ENCODE peak calls at places on chromosomes 5 and 9, in ten cellular contexts. V is cerebellar cortex, X is sciatic nerve, R is T47D, L is A549, K is coronary artery, M is kidney tubule cell, U is COR-L47, E is heart right ventricle, T is epithelial cell of esophagus. W is an unnamed sample.

GRCh38 chr9:84315278-84315877 is 25.2 kb downstream of the SLC28A3 start:
- DNase-seq in V (peak; percentile 67), X (peak; percentile 69), R (peak; percentile 72), L (peak; percentile 61), K (no peak), M (peak; percentile 74), U (peak; percentile 32), E (peak; percentile 14), T (peak; percentile 73), W (peak; percentile 22)

GRCh38 chr5:111135946-111136345 is 43.8 kb downstream of the WDR36 start:
- DNase-seq in V (peak; percentile 22), X (no peak), R (no peak), L (peak; percentile 7), K (no peak), M (peak; percentile 56), U (no peak), E (no peak), T (peak; percentile 82), W (no peak)

GRCh38 chr9:110099236-110099741 is 108.7 kb downstream of the C9orf152 start:
- DNase-seq in V (peak; percentile 48), X (no peak), R (no peak), L (no peak), K (no peak), M (no peak), U (peak; percentile 51), E (no peak), T (peak; percentile 92), W (no peak)

GRCh38 chr9:130693101-130693425 is 517 bp upstream of the EXOSC2 start:
- DNase-seq in V (no peak), X (no peak), R (no peak), L (no peak), K (no peak), M (no peak), U (no peak), E (no peak), T (no peak), W (no peak)

GRCh38 chr9:70962761-70963445 is 158.5 kb downstream of the TRPM3 start:
- DNase-seq in V (peak; percentile 29), X (no peak), R (no peak), L (no peak), K (no peak), M (peak; percentile 47), U (peak; percentile 28), E (no peak), T (peak; percentile 17), W (no peak)

GRCh38 chr5:103245773-103246172 is 12.8 kb upstream of the MACIR start:
- DNase-seq in V (no peak), X (no peak), R (no peak), L (no peak), K (no peak), M (no peak), U (no peak), E (no peak), T (no peak), W (no peak)

GRCh38 chr9:16064701-16065230 is 511.9 kb downstream of the CCDC171 start:
- DNase-seq in V (no peak), X (no peak), R (no peak), L (no peak), K (no peak), M (peak; percentile 26), U (no peak), E (no peak), T (no peak), W (no peak)

GRCh38 chr5:59506285-59506877 is 387.1 kb downstream of the PDE4D start:
- DNase-seq in V (peak; percentile 17), X (no peak), R (peak; percentile 54), L (no peak), K (no peak), M (peak; percentile 45), U (peak; percentile 22), E (no peak), T (peak; percentile 53), W (no peak)

GRCh38 chr5:35236770-35237169 is 6.5 kb upstream of the PRLR start:
- DNase-seq in V (no peak), X (no peak), R (no peak), L (no peak), K (no peak), M (no peak), U (no peak), E (no peak), T (no peak), W (no peak)

GRCh38 chr5:78060421-78060820 is 234.1 kb downstream of the AP3B1 start:
- DNase-seq in V (no peak), X (no peak), R (no peak), L (no peak), K (no peak), M (peak; percentile 4), U (no peak), E (no peak), T (no peak), W (no peak)

GRCh38 chr9:16133032-16133431 is 580.2 kb downstream of the CCDC171 start:
- DNase-seq in V (no peak), X (no peak), R (no peak), L (no peak), K (no peak), M (no peak), U (no peak), E (no peak), T (no peak), W (no peak)

GRCh38 chr9:133075925-133076324 is 14.1 kb downstream of the CEL start:
- DNase-seq in V (no peak), X (no peak), R (no peak), L (no peak), K (no peak), M (peak; percentile 76), U (no peak), E (no peak), T (peak; percentile 36), W (no peak)

GRCh38 chr5:131947445-131947844 is 2.0 kb upstream of the MEIKIN start:
- DNase-seq in V (no peak), X (no peak), R (peak; percentile 6), L (no peak), K (no peak), M (no peak), U (peak; percentile 2), E (no peak), T (no peak), W (no peak)

GRCh38 chr5:111584651-111585050 is 72.3 kb upstream of the STARD4 start:
- DNase-seq in V (no peak), X (no peak), R (no peak), L (no peak), K (no peak), M (peak; percentile 88), U (no peak), E (no peak), T (peak; percentile 91), W (no peak)

GRCh38 chr9:133113928-133114351 is 7.1 kb downstream of the RALGDS start:
- DNase-seq in V (peak; percentile 43), X (peak; percentile 64), R (no peak), L (no peak), K (no peak), M (no peak), U (no peak), E (peak; percentile 53), T (no peak), W (no peak)

GRCh38 chr9:130847306-130848217 is 12.5 kb downstream of the ABL1 start:
- DNase-seq in V (no peak), X (peak; percentile 86), R (no peak), L (peak; percentile 87), K (peak; percentile 92), M (peak; percentile 98), U (no peak), E (peak; percentile 39), T (peak; percentile 97), W (no peak)

GRCh38 chr5:135094339-135095051 is 60.5 kb upstream of the PITX1 start:
- DNase-seq in V (no peak), X (peak; percentile 8), R (no peak), L (peak; percentile 6), K (no peak), M (peak; percentile 12), U (no peak), E (no peak), T (no peak), W (no peak)

GRCh38 chr5:173922527-173922926 is 34.4 kb downstream of the CPEB4 start:
- DNase-seq in V (no peak), X (no peak), R (no peak), L (no peak), K (no peak), M (no peak), U (no peak), E (no peak), T (no peak), W (no peak)

GRCh38 chr5:153937661-153938060 is 101.0 kb downstream of the FAM114A2 start:
- DNase-seq in V (no peak), X (no peak), R (no peak), L (no peak), K (no peak), M (no peak), U (no peak), E (no peak), T (no peak), W (no peak)

GRCh38 chr5:62284946-62285891 is 20.8 kb upstream of the KIF2A start:
- DNase-seq in V (no peak), X (no peak), R (no peak), L (no peak), K (no peak), M (no peak), U (no peak), E (no peak), T (peak; percentile 11), W (peak; percentile 72)

GRCh38 chr5:159817262-159818029 is 98.8 kb upstream of the ADRA1B start:
- DNase-seq in V (no peak), X (no peak), R (peak; percentile 30), L (no peak), K (no peak), M (peak; percentile 85), U (no peak), E (no peak), T (peak; percentile 89), W (no peak)

GRCh38 chr9:115615821-115616665 is 498.1 kb upstream of the TNC start:
- DNase-seq in V (no peak), X (no peak), R (no peak), L (peak; percentile 82), K (no peak), M (peak; percentile 97), U (no peak), E (no peak), T (peak; percentile 96), W (no peak)

GRCh38 chr9:653421-653820 is 188.1 kb upstream of the DMRT1 start:
- DNase-seq in V (peak; percentile 9), X (no peak), R (no peak), L (no peak), K (no peak), M (no peak), U (no peak), E (no peak), T (no peak), W (no peak)

GRCh38 chr9:121599186-121599871 is 52.1 kb upstream of the DAB2IP start:
- DNase-seq in V (peak; percentile 68), X (no peak), R (peak; percentile 97), L (peak; percentile 64), K (peak; percentile 84), M (peak; percentile 89), U (no peak), E (peak; percentile 82), T (peak; percentile 64), W (no peak)

GRCh38 chr5:174608631-174609097 is 115.7 kb upstream of the MSX2 start:
- DNase-seq in V (peak; percentile 15), X (peak; percentile 63), R (no peak), L (no peak), K (no peak), M (peak; percentile 96), U (peak; percentile 59), E (peak; percentile 25), T (peak; percentile 7), W (no peak)

GRCh38 chr5:172648755-172649154 is 7.7 kb downstream of the NEURL1B start:
- DNase-seq in V (no peak), X (no peak), R (no peak), L (no peak), K (no peak), M (no peak), U (no peak), E (no peak), T (no peak), W (no peak)

GRCh38 chr5:67693956-67694564 is 497.5 kb upstream of the CD180 start:
- DNase-seq in V (no peak), X (peak; percentile 63), R (peak; percentile 42), L (no peak), K (peak; percentile 96), M (peak; percentile 16), U (no peak), E (peak; percentile 47), T (no peak), W (no peak)

GRCh38 chr5:154198611-154199230 is 8.2 kb downstream of the GALNT10 start:
- DNase-seq in V (no peak), X (no peak), R (peak; percentile 63), L (peak; percentile 92), K (no peak), M (peak; percentile 92), U (no peak), E (no peak), T (peak; percentile 68), W (no peak)

W was measured in stimulated activated CD4-positive, alpha-beta T cell treated with anti-CD3 and anti-CD28 coated beads, Interleukin-12 subunit alpha, Interleukin-12 subunit beta, amount 100 ng/mL, for 48 hours.